ENCODE peak calls at places on chromosomes 1 and 21, in seven cellular contexts. One of them, this sample, is unnamed.

GRCh38 chr1:43446388-43446740 is 7.4 kb downstream of the HYI start:
- DNase-seq in naive B cell: no peak
- DNase-seq in ovary: no peak
- DNase-seq in mucosa of gallbladder: no peak
- DNase-seq in GM12865: no peak
- DNase-seq in C1 segment of cervical spinal cord: no peak
- DNase-seq in CD8-positive, alpha-beta T cell: no peak
- DNase-seq in this sample: no peak

GRCh38 chr1:155840391-155840790 is 16.6 kb downstream of the GON4L start:
- DNase-seq in naive B cell: no peak
- DNase-seq in ovary: no peak
- DNase-seq in mucosa of gallbladder: no peak
- DNase-seq in GM12865: no peak
- DNase-seq in C1 segment of cervical spinal cord: no peak
- DNase-seq in CD8-positive, alpha-beta T cell: no peak
- DNase-seq in this sample: no peak

GRCh38 chr1:212712451-212713303 is 13.0 kb upstream of the BATF3 start:
- DNase-seq in naive B cell: no peak
- DNase-seq in ovary: no peak
- DNase-seq in mucosa of gallbladder: no peak
- DNase-seq in GM12865: peak
- DNase-seq in C1 segment of cervical spinal cord: no peak
- DNase-seq in CD8-positive, alpha-beta T cell: no peak
- DNase-seq in this sample: no peak

GRCh38 chr1:32622806-32623694 is 27.3 kb downstream of the ZBTB8OS start:
- DNase-seq in naive B cell: no peak
- DNase-seq in ovary: no peak
- DNase-seq in mucosa of gallbladder: no peak
- DNase-seq in GM12865: peak
- DNase-seq in C1 segment of cervical spinal cord: no peak
- DNase-seq in CD8-positive, alpha-beta T cell: no peak
- DNase-seq in this sample: no peak

GRCh38 chr21:43718872-43719747 is at the start of gene PDXK:
- DNase-seq in naive B cell: peak
- DNase-seq in ovary: peak
- DNase-seq in mucosa of gallbladder: peak
- DNase-seq in GM12865: peak
- DNase-seq in C1 segment of cervical spinal cord: peak
- DNase-seq in CD8-positive, alpha-beta T cell: peak
- DNase-seq in this sample: peak

GRCh38 chr1:172533511-172534116 is 664 bp downstream of the SUCO start:
- DNase-seq in naive B cell: no peak
- DNase-seq in ovary: peak
- DNase-seq in mucosa of gallbladder: peak
- DNase-seq in GM12865: peak
- DNase-seq in C1 segment of cervical spinal cord: peak
- DNase-seq in CD8-positive, alpha-beta T cell: peak
- DNase-seq in this sample: peak

GRCh38 chr1:177209357-177209756 is 38.6 kb downstream of the BRINP2 start:
- DNase-seq in naive B cell: no peak
- DNase-seq in ovary: peak
- DNase-seq in mucosa of gallbladder: peak
- DNase-seq in GM12865: no peak
- DNase-seq in C1 segment of cervical spinal cord: peak
- DNase-seq in CD8-positive, alpha-beta T cell: no peak
- DNase-seq in this sample: no peak

GRCh38 chr1:227900571-227901051 is 47.1 kb downstream of the WNT9A start:
- DNase-seq in naive B cell: no peak
- DNase-seq in ovary: no peak
- DNase-seq in mucosa of gallbladder: no peak
- DNase-seq in GM12865: no peak
- DNase-seq in C1 segment of cervical spinal cord: no peak
- DNase-seq in CD8-positive, alpha-beta T cell: no peak
- DNase-seq in this sample: no peak

GRCh38 chr1:103284270-103284669 is 175.9 kb upstream of the COL11A1 start:
- DNase-seq in naive B cell: no peak
- DNase-seq in ovary: no peak
- DNase-seq in mucosa of gallbladder: no peak
- DNase-seq in GM12865: no peak
- DNase-seq in C1 segment of cervical spinal cord: no peak
- DNase-seq in CD8-positive, alpha-beta T cell: no peak
- DNase-seq in this sample: no peak

GRCh38 chr1:224411766-224412165 is 22.8 kb downstream of the WDR26 start:
- DNase-seq in naive B cell: no peak
- DNase-seq in ovary: no peak
- DNase-seq in mucosa of gallbladder: no peak
- DNase-seq in GM12865: no peak
- DNase-seq in C1 segment of cervical spinal cord: no peak
- DNase-seq in CD8-positive, alpha-beta T cell: no peak
- DNase-seq in this sample: no peak

GRCh38 chr1:228341450-228341813 is 65.2 kb downstream of the TRIM11 start:
- DNase-seq in naive B cell: no peak
- DNase-seq in ovary: peak
- DNase-seq in mucosa of gallbladder: no peak
- DNase-seq in GM12865: no peak
- DNase-seq in C1 segment of cervical spinal cord: no peak
- DNase-seq in CD8-positive, alpha-beta T cell: no peak
- DNase-seq in this sample: no peak

GRCh38 chr1:41514381-41514780 is 29.9 kb upstream of the EDN2 start:
- DNase-seq in naive B cell: no peak
- DNase-seq in ovary: no peak
- DNase-seq in mucosa of gallbladder: peak
- DNase-seq in GM12865: no peak
- DNase-seq in C1 segment of cervical spinal cord: no peak
- DNase-seq in CD8-positive, alpha-beta T cell: no peak
- DNase-seq in this sample: no peak

GRCh38 chr1:230407351-230407750 is 18.8 kb downstream of the PGBD5 start:
- DNase-seq in naive B cell: no peak
- DNase-seq in ovary: no peak
- DNase-seq in mucosa of gallbladder: no peak
- DNase-seq in GM12865: no peak
- DNase-seq in C1 segment of cervical spinal cord: no peak
- DNase-seq in CD8-positive, alpha-beta T cell: no peak
- DNase-seq in this sample: no peak

GRCh38 chr1:164446020-164446419 is 113.0 kb upstream of the PBX1 start:
- DNase-seq in naive B cell: no peak
- DNase-seq in ovary: no peak
- DNase-seq in mucosa of gallbladder: no peak
- DNase-seq in GM12865: no peak
- DNase-seq in C1 segment of cervical spinal cord: no peak
- DNase-seq in CD8-positive, alpha-beta T cell: no peak
- DNase-seq in this sample: no peak

GRCh38 chr1:227242811-227243682 is 75.2 kb downstream of the CDC42BPA start:
- DNase-seq in naive B cell: no peak
- DNase-seq in ovary: no peak
- DNase-seq in mucosa of gallbladder: no peak
- DNase-seq in GM12865: no peak
- DNase-seq in C1 segment of cervical spinal cord: no peak
- DNase-seq in CD8-positive, alpha-beta T cell: no peak
- DNase-seq in this sample: no peak

GRCh38 chr1:172851077-172851476 is 192.2 kb downstream of the FASLG start:
- DNase-seq in naive B cell: no peak
- DNase-seq in ovary: no peak
- DNase-seq in mucosa of gallbladder: no peak
- DNase-seq in GM12865: no peak
- DNase-seq in C1 segment of cervical spinal cord: no peak
- DNase-seq in CD8-positive, alpha-beta T cell: no peak
- DNase-seq in this sample: no peak

GRCh38 chr21:27674037-27674436 is 707.1 kb upstream of the ADAMTS5 start:
- DNase-seq in naive B cell: no peak
- DNase-seq in ovary: no peak
- DNase-seq in mucosa of gallbladder: no peak
- DNase-seq in GM12865: no peak
- DNase-seq in C1 segment of cervical spinal cord: no peak
- DNase-seq in CD8-positive, alpha-beta T cell: no peak
- DNase-seq in this sample: no peak

GRCh38 chr1:37561794-37562132 is 5.0 kb downstream of the DNALI1 start:
- DNase-seq in naive B cell: peak
- DNase-seq in ovary: no peak
- DNase-seq in mucosa of gallbladder: no peak
- DNase-seq in GM12865: peak
- DNase-seq in C1 segment of cervical spinal cord: no peak
- DNase-seq in CD8-positive, alpha-beta T cell: peak
- DNase-seq in this sample: peak

GRCh38 chr1:109075531-109076490 is at the start of gene TAF13:
- DNase-seq in naive B cell: peak
- DNase-seq in ovary: peak
- DNase-seq in mucosa of gallbladder: peak
- DNase-seq in GM12865: peak
- DNase-seq in C1 segment of cervical spinal cord: peak
- DNase-seq in CD8-positive, alpha-beta T cell: peak
- DNase-seq in this sample: peak

GRCh38 chr21:17501107-17502006 is 11.5 kb upstream of the CXADR start:
- DNase-seq in naive B cell: no peak
- DNase-seq in ovary: no peak
- DNase-seq in mucosa of gallbladder: no peak
- DNase-seq in GM12865: no peak
- DNase-seq in C1 segment of cervical spinal cord: no peak
- DNase-seq in CD8-positive, alpha-beta T cell: no peak
- DNase-seq in this sample: no peak

GRCh38 chr1:46558141-46558963 is 6.9 kb upstream of the KNCN start:
- DNase-seq in naive B cell: no peak
- DNase-seq in ovary: no peak
- DNase-seq in mucosa of gallbladder: no peak
- DNase-seq in GM12865: no peak
- DNase-seq in C1 segment of cervical spinal cord: no peak
- DNase-seq in CD8-positive, alpha-beta T cell: no peak
- DNase-seq in this sample: no peak

GRCh38 chr1:166915941-166916340 is 39.9 kb upstream of the TADA1 start:
- DNase-seq in naive B cell: no peak
- DNase-seq in ovary: no peak
- DNase-seq in mucosa of gallbladder: no peak
- DNase-seq in GM12865: no peak
- DNase-seq in C1 segment of cervical spinal cord: no peak
- DNase-seq in CD8-positive, alpha-beta T cell: no peak
- DNase-seq in this sample: no peak

GRCh38 chr1:11706292-11706691 is 14.8 kb downstream of the DRAXIN start:
- DNase-seq in naive B cell: no peak
- DNase-seq in ovary: no peak
- DNase-seq in mucosa of gallbladder: no peak
- DNase-seq in GM12865: no peak
- DNase-seq in C1 segment of cervical spinal cord: no peak
- DNase-seq in CD8-positive, alpha-beta T cell: no peak
- DNase-seq in this sample: no peak

GRCh38 chr1:219027161-219027673 is 146.5 kb upstream of the LYPLAL1 start:
- DNase-seq in naive B cell: no peak
- DNase-seq in ovary: no peak
- DNase-seq in mucosa of gallbladder: no peak
- DNase-seq in GM12865: no peak
- DNase-seq in C1 segment of cervical spinal cord: no peak
- DNase-seq in CD8-positive, alpha-beta T cell: no peak
- DNase-seq in this sample: no peak

GRCh38 chr1:184910596-184910995 is 63.7 kb downstream of the NIBAN1 start:
- DNase-seq in naive B cell: no peak
- DNase-seq in ovary: no peak
- DNase-seq in mucosa of gallbladder: peak
- DNase-seq in GM12865: no peak
- DNase-seq in C1 segment of cervical spinal cord: no peak
- DNase-seq in CD8-positive, alpha-beta T cell: no peak
- DNase-seq in this sample: no peak

GRCh38 chr1:107788189-107788588 is 176.8 kb downstream of the VAV3 start:
- DNase-seq in naive B cell: no peak
- DNase-seq in ovary: no peak
- DNase-seq in mucosa of gallbladder: no peak
- DNase-seq in GM12865: no peak
- DNase-seq in C1 segment of cervical spinal cord: no peak
- DNase-seq in CD8-positive, alpha-beta T cell: no peak
- DNase-seq in this sample: no peak

GRCh38 chr1:43270421-43271095 is 775 bp downstream of the TMEM125 start:
- DNase-seq in naive B cell: no peak
- DNase-seq in ovary: peak
- DNase-seq in mucosa of gallbladder: peak
- DNase-seq in GM12865: no peak
- DNase-seq in C1 segment of cervical spinal cord: no peak
- DNase-seq in CD8-positive, alpha-beta T cell: no peak
- DNase-seq in this sample: no peak

GRCh38 chr1:37478451-37478871 is 4.1 kb downstream of the ZC3H12A start:
- DNase-seq in naive B cell: no peak
- DNase-seq in ovary: no peak
- DNase-seq in mucosa of gallbladder: no peak
- DNase-seq in GM12865: peak
- DNase-seq in C1 segment of cervical spinal cord: no peak
- DNase-seq in CD8-positive, alpha-beta T cell: peak
- DNase-seq in this sample: peak

GRCh38 chr1:50968884-50969610 is 998 bp upstream of the CDKN2C start:
- DNase-seq in naive B cell: peak
- DNase-seq in ovary: peak
- DNase-seq in mucosa of gallbladder: peak
- DNase-seq in GM12865: peak
- DNase-seq in C1 segment of cervical spinal cord: peak
- DNase-seq in CD8-positive, alpha-beta T cell: peak
- DNase-seq in this sample: no peak